ENCODE peak calls at places on chromosome 9, in four cellular contexts. One of them, this sample, is unnamed.

GRCh38 chr9:21968331-21969010 is 25.7 kb downstream of the CDKN2A start:
- DNase-seq in SJSA1: no peak
- DNase-seq in adipocyte: no peak
- DNase-seq in epithelial cell of esophagus: peak
- DNase-seq in this sample: peak

GRCh38 chr9:1050125-1050895 is at the start of gene DMRT2:
- DNase-seq in SJSA1: no peak
- DNase-seq in adipocyte: peak
- DNase-seq in epithelial cell of esophagus: peak
- DNase-seq in this sample: peak

GRCh38 chr9:88590558-88591146 is 55.7 kb downstream of the NXNL2 start:
- DNase-seq in SJSA1: no peak
- DNase-seq in adipocyte: no peak
- DNase-seq in epithelial cell of esophagus: peak
- DNase-seq in this sample: no peak

GRCh38 chr9:21991039-21991959 is 2.9 kb downstream of the CDKN2A start:
- DNase-seq in SJSA1: peak
- DNase-seq in adipocyte: no peak
- DNase-seq in epithelial cell of esophagus: no peak
- DNase-seq in this sample: no peak

GRCh38 chr9:2755285-2755684 is 38.0 kb downstream of the KCNV2 start:
- DNase-seq in SJSA1: no peak
- DNase-seq in adipocyte: no peak
- DNase-seq in epithelial cell of esophagus: no peak
- DNase-seq in this sample: no peak

GRCh38 chr9:134433101-134433500 is 106.8 kb downstream of the RXRA start:
- DNase-seq in SJSA1: peak
- DNase-seq in adipocyte: peak
- DNase-seq in epithelial cell of esophagus: peak
- DNase-seq in this sample: peak

GRCh38 chr9:96612105-96612965 is 7.3 kb downstream of the CDC14B start:
- DNase-seq in SJSA1: peak
- DNase-seq in adipocyte: peak
- DNase-seq in epithelial cell of esophagus: peak
- DNase-seq in this sample: peak

GRCh38 chr9:85940275-85940831 is 593 bp upstream of the NAA35 start:
- DNase-seq in SJSA1: no peak
- DNase-seq in adipocyte: no peak
- DNase-seq in epithelial cell of esophagus: no peak
- DNase-seq in this sample: peak

GRCh38 chr9:34027845-34028574 is 20.7 kb downstream of the UBAP2 start:
- DNase-seq in SJSA1: no peak
- DNase-seq in adipocyte: no peak
- DNase-seq in epithelial cell of esophagus: no peak
- DNase-seq in this sample: no peak

GRCh38 chr9:130451509-130452388 is 7.0 kb downstream of the ASS1 start:
- DNase-seq in SJSA1: peak
- DNase-seq in adipocyte: peak
- DNase-seq in epithelial cell of esophagus: peak
- DNase-seq in this sample: peak

GRCh38 chr9:112059145-112059979 is 115.7 kb downstream of the SUSD1 start:
- DNase-seq in SJSA1: peak
- DNase-seq in adipocyte: peak
- DNase-seq in epithelial cell of esophagus: peak
- DNase-seq in this sample: peak

GRCh38 chr9:4573634-4574391 is 83.5 kb downstream of the SLC1A1 start:
- DNase-seq in SJSA1: no peak
- DNase-seq in adipocyte: no peak
- DNase-seq in epithelial cell of esophagus: no peak
- DNase-seq in this sample: no peak

GRCh38 chr9:111874500-111874899 is 22.1 kb upstream of the UGCG start:
- DNase-seq in SJSA1: no peak
- DNase-seq in adipocyte: no peak
- DNase-seq in epithelial cell of esophagus: peak
- DNase-seq in this sample: no peak

GRCh38 chr9:70362952-70363351 is 51.5 kb downstream of the KLF9 start:
- DNase-seq in SJSA1: no peak
- DNase-seq in adipocyte: no peak
- DNase-seq in epithelial cell of esophagus: peak
- DNase-seq in this sample: no peak

GRCh38 chr9:112166176-112167140 is 8.6 kb downstream of the SUSD1 start:
- DNase-seq in SJSA1: peak
- DNase-seq in adipocyte: peak
- DNase-seq in epithelial cell of esophagus: peak
- DNase-seq in this sample: no peak

GRCh38 chr9:33939924-33940874 is 108.5 kb downstream of the UBAP2 start:
- DNase-seq in SJSA1: no peak
- DNase-seq in adipocyte: no peak
- DNase-seq in epithelial cell of esophagus: no peak
- DNase-seq in this sample: no peak

GRCh38 chr9:114038724-114039313 is 39.3 kb downstream of the AMBP start:
- DNase-seq in SJSA1: no peak
- DNase-seq in adipocyte: no peak
- DNase-seq in epithelial cell of esophagus: no peak
- DNase-seq in this sample: peak

GRCh38 chr9:77291714-77292113 is 114.4 kb downstream of the VPS13A start:
- DNase-seq in SJSA1: peak
- DNase-seq in adipocyte: peak
- DNase-seq in epithelial cell of esophagus: peak
- DNase-seq in this sample: peak

GRCh38 chr9:107373809-107374208 is 90.7 kb downstream of the RAD23B start:
- DNase-seq in SJSA1: no peak
- DNase-seq in adipocyte: no peak
- DNase-seq in epithelial cell of esophagus: no peak
- DNase-seq in this sample: no peak

GRCh38 chr9:120424248-120424647 is 155.7 kb downstream of the CDK5RAP2 start:
- DNase-seq in SJSA1: no peak
- DNase-seq in adipocyte: no peak
- DNase-seq in epithelial cell of esophagus: peak
- DNase-seq in this sample: no peak

GRCh38 chr9:134434896-134435506 is 108.7 kb downstream of the RXRA start:
- DNase-seq in SJSA1: peak
- DNase-seq in adipocyte: peak
- DNase-seq in epithelial cell of esophagus: peak
- DNase-seq in this sample: peak

GRCh38 chr9:106974341-106974740 is 111.4 kb downstream of the ZNF462 start:
- DNase-seq in SJSA1: no peak
- DNase-seq in adipocyte: no peak
- DNase-seq in epithelial cell of esophagus: no peak
- DNase-seq in this sample: no peak

GRCh38 chr9:124505901-124506346 is 1.3 kb downstream of the NR5A1 start:
- DNase-seq in SJSA1: no peak
- DNase-seq in adipocyte: no peak
- DNase-seq in epithelial cell of esophagus: no peak
- DNase-seq in this sample: peak

GRCh38 chr9:124506433-124506832 is 766 bp downstream of the NR5A1 start:
- DNase-seq in SJSA1: no peak
- DNase-seq in adipocyte: no peak
- DNase-seq in epithelial cell of esophagus: no peak
- DNase-seq in this sample: peak

GRCh38 chr9:124503713-124504529 is 3.3 kb downstream of the NR5A1 start:
- DNase-seq in SJSA1: no peak
- DNase-seq in adipocyte: no peak
- DNase-seq in epithelial cell of esophagus: no peak
- DNase-seq in this sample: peak

GRCh38 chr9:124504530-124505005 is 2.6 kb downstream of the NR5A1 start:
- DNase-seq in SJSA1: no peak
- DNase-seq in adipocyte: peak
- DNase-seq in epithelial cell of esophagus: no peak
- DNase-seq in this sample: peak

DNA sequence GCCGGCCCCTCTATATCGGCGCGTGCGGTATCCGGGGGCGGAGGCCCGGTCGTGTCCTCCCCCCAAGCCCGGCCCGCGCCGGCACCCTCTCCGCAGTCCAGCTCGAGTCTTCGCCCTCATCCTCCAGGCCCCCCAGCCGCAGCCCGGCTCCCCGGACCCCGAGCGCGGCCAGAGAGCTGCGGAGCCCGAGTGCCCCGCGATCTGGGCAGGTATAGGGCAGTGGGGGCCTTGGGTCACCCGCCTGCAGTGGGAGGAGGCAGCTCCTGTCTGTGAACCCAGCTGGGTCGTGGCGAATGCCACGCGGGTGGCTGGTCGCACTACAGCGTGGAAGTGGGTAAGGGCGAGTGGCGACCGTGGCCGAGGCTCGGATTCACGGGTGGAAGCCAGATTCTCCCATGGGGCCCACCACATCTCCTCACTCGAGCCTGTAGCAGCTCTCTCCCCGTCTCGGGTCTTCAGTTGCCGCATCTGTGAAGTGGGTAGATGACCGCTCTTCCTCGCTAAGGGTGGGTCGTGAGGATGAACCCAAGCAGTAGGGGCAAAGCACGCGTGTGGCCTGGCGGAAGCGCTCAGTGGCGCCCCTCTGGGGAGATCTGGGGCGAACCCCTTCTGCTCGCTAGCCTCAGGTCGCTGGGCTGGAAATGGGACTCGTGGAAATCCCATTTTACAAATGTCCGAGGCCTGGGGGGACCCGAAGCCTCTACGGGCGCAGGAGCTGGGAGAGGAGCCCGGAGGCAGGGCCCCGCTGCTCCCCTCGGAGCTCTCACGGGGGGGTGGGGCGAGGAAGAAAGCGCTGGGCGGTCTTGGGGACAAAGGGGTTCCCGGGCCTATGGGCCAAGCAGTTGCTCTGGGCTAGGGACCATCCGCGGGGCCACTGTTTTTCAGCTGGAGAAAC is 1.9 kb downstream of the NR5A1 start:
- DNase-seq in SJSA1: no peak
- DNase-seq in adipocyte: no peak
- DNase-seq in epithelial cell of esophagus: no peak
- DNase-seq in this sample: peak
- H3K4me3 ChIP-seq in SJSA1: no peak
- H3K4me3 ChIP-seq in adipocyte: no peak
- H3K4me3 ChIP-seq in epithelial cell of esophagus: no peak
- H3K4me3 ChIP-seq in this sample: no peak

GRCh38 chr9:127155314-127155713 is 32.9 kb upstream of the ANGPTL2 start:
- DNase-seq in SJSA1: no peak
- DNase-seq in adipocyte: no peak
- DNase-seq in epithelial cell of esophagus: no peak
- DNase-seq in this sample: no peak

GRCh38 chr9:127153484-127153883 is 31.0 kb upstream of the ANGPTL2 start:
- DNase-seq in SJSA1: no peak
- DNase-seq in adipocyte: no peak
- DNase-seq in epithelial cell of esophagus: no peak
- DNase-seq in this sample: no peak

GRCh38 chr9:127158995-127159801 is 36.8 kb upstream of the ANGPTL2 start:
- DNase-seq in SJSA1: peak
- DNase-seq in adipocyte: peak
- DNase-seq in epithelial cell of esophagus: peak
- DNase-seq in this sample: peak

GRCh38 chr9:127154003-127154389 is 31.6 kb upstream of the ANGPTL2 start:
- DNase-seq in SJSA1: no peak
- DNase-seq in adipocyte: no peak
- DNase-seq in epithelial cell of esophagus: no peak
- DNase-seq in this sample: no peak

DNA sequence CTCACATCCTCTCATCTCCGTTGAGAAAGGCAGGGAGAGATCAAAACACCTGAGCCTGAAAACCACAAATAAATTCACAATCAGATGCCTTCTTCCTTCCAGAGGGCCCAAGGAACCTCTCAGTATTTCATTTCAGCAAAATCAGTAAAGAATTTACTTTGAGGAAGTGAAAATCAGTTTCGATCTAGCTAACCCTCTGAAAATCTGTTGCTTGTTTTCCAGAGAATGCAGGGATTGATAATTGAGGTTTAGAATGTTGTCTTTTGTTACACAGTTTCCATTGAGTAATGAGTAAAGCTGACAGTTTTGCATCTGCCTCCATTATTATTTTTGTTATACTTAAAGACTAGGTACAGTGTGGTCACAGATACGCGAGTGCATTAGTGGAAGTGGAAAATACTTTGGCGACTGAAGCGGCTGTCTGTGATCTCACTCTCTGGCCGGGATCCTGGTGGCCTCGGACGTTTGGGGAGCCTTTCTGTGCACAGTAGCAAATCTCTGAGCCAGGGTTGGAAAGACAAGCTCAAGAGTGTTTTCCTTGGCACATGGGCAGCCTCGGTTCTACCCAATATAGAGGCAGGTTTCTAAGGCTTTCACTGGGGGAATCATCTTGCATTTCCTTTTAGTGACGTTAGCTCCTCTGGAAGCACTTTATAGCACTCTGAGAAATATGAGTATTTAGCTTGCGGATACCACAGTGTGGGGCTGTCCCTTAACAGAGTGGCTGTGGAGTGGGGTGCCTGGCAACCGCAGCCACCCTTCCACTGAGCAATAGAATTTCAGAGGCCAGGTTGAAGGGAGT is 32.2 kb upstream of the ANGPTL2 start:
- DNase-seq in SJSA1: no peak
- DNase-seq in adipocyte: peak
- DNase-seq in epithelial cell of esophagus: no peak
- DNase-seq in this sample: peak
- H3K4me3 ChIP-seq in SJSA1: no peak
- H3K4me3 ChIP-seq in adipocyte: peak
- H3K4me3 ChIP-seq in epithelial cell of esophagus: no peak
- H3K4me3 ChIP-seq in this sample: peak

DNA sequence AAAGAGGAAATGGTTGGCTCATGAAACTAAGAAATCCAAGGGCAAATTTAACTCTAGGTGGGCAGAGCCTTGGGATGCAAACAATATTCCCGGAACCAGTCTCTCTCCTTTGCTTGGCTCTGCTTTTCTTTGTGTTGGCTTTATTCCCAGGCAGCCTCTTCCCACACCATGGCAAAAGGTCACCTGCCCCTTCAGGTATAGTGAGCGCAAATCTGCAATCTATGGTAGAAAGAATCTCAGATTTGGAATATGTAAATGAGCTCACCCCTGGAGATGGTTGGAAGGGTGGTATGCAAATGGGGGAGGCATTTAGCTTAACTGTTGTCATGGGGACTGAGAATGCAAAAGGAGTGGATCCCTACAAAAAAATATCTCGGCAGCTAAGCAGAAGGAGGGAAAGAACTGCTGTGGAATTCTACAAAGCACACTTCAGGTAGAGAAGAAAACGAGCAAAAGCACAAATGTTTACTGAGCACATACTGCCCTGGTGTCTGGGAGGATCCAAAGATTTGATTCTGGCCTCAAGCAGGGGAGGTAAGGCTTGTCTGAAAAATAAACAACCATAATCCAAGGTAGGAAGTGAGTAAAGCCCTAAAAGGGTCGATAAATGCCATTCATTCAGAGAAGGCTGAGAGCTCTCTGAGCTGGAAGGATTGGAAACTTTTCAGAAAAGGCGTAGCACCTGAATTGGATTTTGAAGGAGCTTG is 139.7 kb downstream of the TLE1 start:
- DNase-seq in SJSA1: no peak
- DNase-seq in adipocyte: no peak
- DNase-seq in epithelial cell of esophagus: no peak
- DNase-seq in this sample: no peak
- H3K4me3 ChIP-seq in SJSA1: no peak
- H3K4me3 ChIP-seq in adipocyte: no peak
- H3K4me3 ChIP-seq in epithelial cell of esophagus: no peak
- H3K4me3 ChIP-seq in this sample: no peak

DNA sequence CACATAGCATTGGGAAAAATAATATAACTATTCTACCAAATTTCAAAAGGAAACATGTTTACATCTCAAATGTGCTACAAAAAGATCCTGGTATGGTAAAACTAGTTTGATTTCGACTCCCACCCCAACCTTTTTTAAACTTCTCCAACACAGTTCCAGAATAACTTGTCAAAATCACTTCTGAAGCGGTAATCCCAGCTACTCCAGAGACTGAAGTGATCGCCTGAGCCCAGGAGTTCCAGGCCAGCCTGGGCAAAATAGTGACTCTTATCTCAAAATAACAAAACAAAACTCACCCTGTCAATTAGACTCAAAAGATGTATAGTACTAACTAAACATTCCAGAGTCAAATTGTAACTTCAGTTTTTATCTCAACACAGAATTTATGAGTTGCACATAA is 71.3 kb upstream of the RNF38 start:
- DNase-seq in SJSA1: no peak
- DNase-seq in adipocyte: peak
- DNase-seq in epithelial cell of esophagus: no peak
- DNase-seq in this sample: no peak
- H3K4me3 ChIP-seq in SJSA1: no peak
- H3K4me3 ChIP-seq in adipocyte: peak
- H3K4me3 ChIP-seq in epithelial cell of esophagus: no peak
- H3K4me3 ChIP-seq in this sample: peak